ENCODE peak calls at places on chromosome 2, in seven cellular contexts. D is IMR-90, K is A549, A is SK-N-SH, X is HepG2, W is H1, U is GM12878. V is an unnamed sample.
A peak's percentile ranks its signal among the peaks of the same experiment; 100 is the strongest.

GRCh38 chr2:55460562-55460961 is 40.9 kb upstream of the CCDC88A start:
- DNase-seq in W (no peak), A (no peak), U (no peak), X (peak; percentile 27), D (peak; percentile 32), K (no peak), V (peak; percentile 29)

GRCh38 chr2:75224636-75225094 is 25.3 kb upstream of the TACR1 start:
- DNase-seq in W (no peak), A (peak; percentile 28), X (no peak), K (no peak), D (peak; percentile 10), U (no peak), V (no peak)

GRCh38 chr2:75139171-75139570 is 60.1 kb downstream of the TACR1 start:
- DNase-seq in U (no peak), D (no peak), K (no peak), A (no peak), W (no peak), X (no peak), V (no peak)

GRCh38 chr2:172109670-172110421 is 7.1 kb upstream of the DLX2 start:
- DNase-seq in X (no peak), K (no peak), D (no peak), U (no peak), W (no peak), A (no peak), V (no peak)

GRCh38 chr2:63926800-63927199 is 85.1 kb downstream of the UGP2 start:
- DNase-seq in D (no peak), U (no peak), W (no peak), A (no peak), X (no peak), K (no peak), V (no peak)

GRCh38 chr2:187081409-187081808 is 232.4 kb upstream of the ZSWIM2 start:
- DNase-seq in K (no peak), D (no peak), X (no peak), W (no peak), U (no peak), A (no peak), V (no peak)

GRCh38 chr2:63992061-63992685 is 27.1 kb downstream of the VPS54 start:
- DNase-seq in W (no peak), X (no peak), D (no peak), A (no peak), K (no peak), U (no peak), V (no peak)

GRCh38 chr2:212935749-212936148 is 215.7 kb downstream of the IKZF2 start:
- DNase-seq in W (no peak), X (no peak), U (no peak), D (peak; percentile 32), K (no peak), A (no peak), V (no peak)

GRCh38 chr2:45191972-45192371 is 182.7 kb upstream of the SIX2 start:
- DNase-seq in U (no peak), D (no peak), K (no peak), W (no peak), X (no peak), A (peak; percentile 45), V (no peak)

GRCh38 chr2:144522741-144523605 is 3.1 kb upstream of the ZEB2 start:
- DNase-seq in D (no peak), U (no peak), W (no peak), X (no peak), K (no peak), A (peak; percentile 63), V (peak; percentile 64)

GRCh38 chr2:136191041-136191440 is 73.1 kb upstream of the CXCR4 start:
- DNase-seq in A (no peak), W (no peak), D (no peak), U (no peak), X (no peak), K (no peak), V (no peak)

GRCh38 chr2:209368924-209369323 is 54.9 kb upstream of the MAP2 start:
- DNase-seq in D (peak; percentile 58), A (no peak), K (peak; percentile 83), U (peak; percentile 2), X (peak; percentile 54), W (no peak), V (no peak)
- H3K4me3 ChIP-seq in D (no peak overlapping the region), A (peak overlapping the region; percentile 16), K (no peak overlapping the region), U (no peak overlapping the region), X (no peak overlapping the region), W (no peak overlapping the region), V (no peak overlapping the region)

GRCh38 chr2:138997849-138998517 is 217.8 kb upstream of the NXPH2 start:
- DNase-seq in A (no peak), W (no peak), D (no peak), K (no peak), X (no peak), U (no peak), V (no peak)
- TF ChIP-seq RFX5 in A (no peak), W (no peak), D (no peak), K (no peak), X (no peak), U (no peak), V (no peak)

DNA sequence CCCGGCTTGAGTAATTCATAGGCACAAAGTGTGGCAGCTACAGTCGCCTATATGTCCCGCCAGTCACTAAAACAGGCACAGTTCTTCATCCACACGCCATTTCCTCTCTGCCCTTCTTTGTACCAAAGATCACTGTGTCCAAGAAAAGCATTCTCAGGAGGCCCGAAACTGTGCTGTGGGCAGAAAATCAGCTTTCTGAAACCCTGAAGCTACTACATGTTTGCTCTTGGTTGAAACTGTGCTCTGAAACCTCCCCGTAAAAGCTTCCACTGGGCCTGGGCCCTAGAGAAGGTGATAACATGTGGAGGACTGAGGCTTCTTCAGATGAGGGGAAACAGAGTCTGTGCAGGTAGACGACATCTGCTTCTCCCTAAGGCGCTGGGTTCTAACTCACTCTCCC is 75.6 kb upstream of the ID2 start:
- DNase-seq in A (no peak), X (no peak), W (no peak), K (no peak), U (peak; percentile 82), D (no peak), V (no peak)
- TF ChIP-seq CTCF in A (no peak), X (no peak), W (no peak), K (no peak), U (no peak), D (no peak), V (no peak)

GRCh38 chr2:210956101-210956500 is 399.7 kb downstream of the CPS1 start:
- DNase-seq in U (no peak), X (no peak), W (no peak), D (no peak), K (no peak), A (no peak), V (no peak)
- H3K4me3 ChIP-seq in U (no peak overlapping the region), X (no peak overlapping the region), W (no peak overlapping the region), D (no peak overlapping the region), K (no peak overlapping the region), A (no peak overlapping the region), V (no peak overlapping the region)

DNA sequence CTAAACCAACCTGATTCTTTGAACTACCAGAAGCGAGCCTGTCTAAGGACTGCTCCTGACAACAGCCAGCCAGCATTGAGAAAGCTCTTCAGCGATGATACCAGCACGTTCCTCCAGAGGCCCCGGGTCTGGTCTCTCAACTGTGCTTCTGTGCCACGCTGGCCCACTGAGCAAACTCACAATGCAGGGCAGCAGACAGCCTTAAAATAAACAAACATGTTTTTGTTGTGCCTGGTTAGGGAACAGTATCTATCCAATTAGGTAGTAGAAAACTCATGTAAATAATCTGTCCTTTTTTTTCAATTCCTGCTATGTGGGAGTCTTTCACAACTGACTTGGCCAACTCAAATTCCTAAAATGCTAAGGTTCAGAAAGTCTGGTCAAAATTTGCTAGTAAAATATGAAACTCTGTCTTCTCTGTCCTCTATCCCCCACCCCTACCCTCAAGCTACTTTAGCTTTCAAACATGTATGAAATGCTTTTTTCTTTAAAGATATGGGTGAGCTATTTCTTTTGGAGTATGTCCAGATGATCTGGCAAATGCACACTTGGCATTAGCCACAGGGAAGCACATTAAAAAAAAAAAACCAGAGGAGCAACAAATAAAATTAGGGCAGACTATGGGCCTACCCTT is 21.4 kb upstream of the EML4 start:
- DNase-seq in D (peak; percentile 56), W (no peak), K (no peak), X (peak; percentile 44), U (no peak), A (peak; percentile 71), V (no peak)
- TF ChIP-seq RFX5 in D (no peak), W (no peak), K (no peak), X (no peak), U (no peak), A (no peak), V (no peak)

GRCh38 chr2:62789918-62790317 is 84.4 kb downstream of the EHBP1 start:
- DNase-seq in A (no peak), K (no peak), X (peak; percentile 20), D (no peak), U (no peak), W (no peak), V (no peak)

GRCh38 chr2:62785810-62786593 is 80.5 kb downstream of the EHBP1 start:
- DNase-seq in K (peak; percentile 48), D (peak; percentile 64), U (no peak), A (no peak), W (no peak), X (no peak), V (no peak)

GRCh38 chr2:62789518-62789917 is 84.0 kb downstream of the EHBP1 start:
- DNase-seq in X (no peak), W (no peak), K (no peak), D (no peak), A (no peak), U (no peak), V (no peak)

GRCh38 chr2:62785216-62785615 is 79.7 kb downstream of the EHBP1 start:
- DNase-seq in X (no peak), W (no peak), D (peak; percentile 85), A (no peak), K (no peak), U (no peak), V (no peak)

DNA sequence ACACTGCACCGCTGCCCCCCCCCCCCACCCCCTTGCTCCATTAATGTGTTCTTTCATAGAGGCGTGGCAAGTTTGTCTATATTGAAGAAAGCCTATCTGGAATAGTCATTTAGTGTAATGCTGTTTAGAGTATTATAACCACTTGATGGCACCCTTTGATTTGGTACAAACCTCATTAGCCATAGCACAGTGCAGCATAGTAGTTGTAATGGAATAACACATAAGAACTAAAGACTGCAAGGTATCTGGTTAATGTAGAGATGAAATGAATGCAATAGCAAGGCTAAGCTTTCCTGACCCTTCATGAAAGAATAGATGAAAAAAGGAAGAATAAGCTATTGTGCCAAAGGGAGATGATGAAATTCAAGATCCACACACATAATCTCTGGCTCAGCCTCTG is 81.9 kb downstream of the EHBP1 start:
- DNase-seq in X (no peak), U (no peak), W (no peak), A (peak; percentile 31), D (peak; percentile 51), K (peak; percentile 50), V (no peak)
- TF ChIP-seq CTCF in X (peak; percentile 53), U (peak; percentile 66), W (no peak), A (peak; percentile 52), D (peak; percentile 50), K (peak; percentile 69), V (no peak)

GRCh38 chr2:114442545-114442944 is at the start of gene DPP10:
- DNase-seq in A (no peak), U (no peak), W (no peak), K (peak; percentile 10), X (peak; percentile 13), D (peak; percentile 0), V (peak; percentile 3)
- H3K4me3 ChIP-seq in A (no peak within 1 kb of the TSS), U (no peak within 1 kb of the TSS), W (no peak within 1 kb of the TSS), K (no peak within 1 kb of the TSS), X (no peak within 1 kb of the TSS), D (no peak within 1 kb of the TSS), V (no peak within 1 kb of the TSS)